ENCODE peak calls at places on chromosomes 12 and 14, in eight cellular contexts. One of them, this sample, is unnamed.

GRCh38 chr12:108594-108993 is 42.0 kb downstream of the IQSEC3 start:
- DNase-seq in activated naive CD4-positive, alpha-beta T cell treated with Interleukin-2 at 50 U/mL for 16 hours: no peak
- DNase-seq in stimulated activated naive CD4-positive, alpha-beta T cell: no peak
- DNase-seq in AG10803: no peak
- DNase-seq in GM23248: no peak
- DNase-seq in T-helper 1 cell: no peak
- DNase-seq in stimulated activated CD8-positive, alpha-beta memory T cell treated with anti-CD3 and anti-CD28 coated beads, Interleukin-15, amount 100 ng/mL, for 1 hour: no peak
- DNase-seq in osteocyte: no peak
- DNase-seq in this sample: no peak

GRCh38 chr12:3158851-3159465 is 81.8 kb downstream of the TSPAN9 start:
- DNase-seq in activated naive CD4-positive, alpha-beta T cell treated with Interleukin-2 at 50 U/mL for 16 hours: no peak
- DNase-seq in stimulated activated naive CD4-positive, alpha-beta T cell: no peak
- DNase-seq in AG10803: peak
- DNase-seq in GM23248: peak
- DNase-seq in T-helper 1 cell: no peak
- DNase-seq in stimulated activated CD8-positive, alpha-beta memory T cell treated with anti-CD3 and anti-CD28 coated beads, Interleukin-15, amount 100 ng/mL, for 1 hour: no peak
- DNase-seq in osteocyte: no peak
- DNase-seq in this sample: no peak

GRCh38 chr12:128932521-128932920 is 79.2 kb downstream of the GLT1D1 start:
- DNase-seq in activated naive CD4-positive, alpha-beta T cell treated with Interleukin-2 at 50 U/mL for 16 hours: no peak
- DNase-seq in stimulated activated naive CD4-positive, alpha-beta T cell: no peak
- DNase-seq in AG10803: no peak
- DNase-seq in GM23248: no peak
- DNase-seq in T-helper 1 cell: no peak
- DNase-seq in stimulated activated CD8-positive, alpha-beta memory T cell treated with anti-CD3 and anti-CD28 coated beads, Interleukin-15, amount 100 ng/mL, for 1 hour: no peak
- DNase-seq in osteocyte: no peak
- DNase-seq in this sample: no peak

GRCh38 chr12:115303751-115304309 is 619.9 kb upstream of the TBX3 start:
- DNase-seq in activated naive CD4-positive, alpha-beta T cell treated with Interleukin-2 at 50 U/mL for 16 hours: no peak
- DNase-seq in stimulated activated naive CD4-positive, alpha-beta T cell: no peak
- DNase-seq in AG10803: no peak
- DNase-seq in GM23248: no peak
- DNase-seq in T-helper 1 cell: no peak
- DNase-seq in stimulated activated CD8-positive, alpha-beta memory T cell treated with anti-CD3 and anti-CD28 coated beads, Interleukin-15, amount 100 ng/mL, for 1 hour: no peak
- DNase-seq in osteocyte: no peak
- DNase-seq in this sample: no peak

GRCh38 chr12:129363041-129363440 is 509.8 kb downstream of the GLT1D1 start:
- DNase-seq in activated naive CD4-positive, alpha-beta T cell treated with Interleukin-2 at 50 U/mL for 16 hours: no peak
- DNase-seq in stimulated activated naive CD4-positive, alpha-beta T cell: no peak
- DNase-seq in AG10803: no peak
- DNase-seq in GM23248: no peak
- DNase-seq in T-helper 1 cell: no peak
- DNase-seq in stimulated activated CD8-positive, alpha-beta memory T cell treated with anti-CD3 and anti-CD28 coated beads, Interleukin-15, amount 100 ng/mL, for 1 hour: no peak
- DNase-seq in osteocyte: no peak
- DNase-seq in this sample: no peak

GRCh38 chr14:92897922-92898599 is 24.9 kb upstream of the CHGA start:
- DNase-seq in activated naive CD4-positive, alpha-beta T cell treated with Interleukin-2 at 50 U/mL for 16 hours: peak
- DNase-seq in stimulated activated naive CD4-positive, alpha-beta T cell: no peak
- DNase-seq in AG10803: no peak
- DNase-seq in GM23248: peak
- DNase-seq in T-helper 1 cell: no peak
- DNase-seq in stimulated activated CD8-positive, alpha-beta memory T cell treated with anti-CD3 and anti-CD28 coated beads, Interleukin-15, amount 100 ng/mL, for 1 hour: no peak
- DNase-seq in osteocyte: no peak
- DNase-seq in this sample: no peak

GRCh38 chr12:88448337-88448944 is 131.8 kb downstream of the KITLG start:
- DNase-seq in activated naive CD4-positive, alpha-beta T cell treated with Interleukin-2 at 50 U/mL for 16 hours: no peak
- DNase-seq in stimulated activated naive CD4-positive, alpha-beta T cell: no peak
- DNase-seq in AG10803: no peak
- DNase-seq in GM23248: no peak
- DNase-seq in T-helper 1 cell: no peak
- DNase-seq in stimulated activated CD8-positive, alpha-beta memory T cell treated with anti-CD3 and anti-CD28 coated beads, Interleukin-15, amount 100 ng/mL, for 1 hour: no peak
- DNase-seq in osteocyte: no peak
- DNase-seq in this sample: no peak

GRCh38 chr12:33245459-33245858 is 194.2 kb downstream of the SYT10 start:
- DNase-seq in activated naive CD4-positive, alpha-beta T cell treated with Interleukin-2 at 50 U/mL for 16 hours: no peak
- DNase-seq in stimulated activated naive CD4-positive, alpha-beta T cell: no peak
- DNase-seq in AG10803: no peak
- DNase-seq in GM23248: no peak
- DNase-seq in T-helper 1 cell: no peak
- DNase-seq in stimulated activated CD8-positive, alpha-beta memory T cell treated with anti-CD3 and anti-CD28 coated beads, Interleukin-15, amount 100 ng/mL, for 1 hour: no peak
- DNase-seq in osteocyte: no peak
- DNase-seq in this sample: no peak

GRCh38 chr12:131211279-131211938 is 257.7 kb downstream of the ADGRD1 start:
- DNase-seq in activated naive CD4-positive, alpha-beta T cell treated with Interleukin-2 at 50 U/mL for 16 hours: no peak
- DNase-seq in stimulated activated naive CD4-positive, alpha-beta T cell: no peak
- DNase-seq in AG10803: no peak
- DNase-seq in GM23248: no peak
- DNase-seq in T-helper 1 cell: no peak
- DNase-seq in stimulated activated CD8-positive, alpha-beta memory T cell treated with anti-CD3 and anti-CD28 coated beads, Interleukin-15, amount 100 ng/mL, for 1 hour: no peak
- DNase-seq in osteocyte: no peak
- DNase-seq in this sample: no peak

GRCh38 chr14:71117839-71118743 is 210.8 kb downstream of the PCNX1 start:
- DNase-seq in activated naive CD4-positive, alpha-beta T cell treated with Interleukin-2 at 50 U/mL for 16 hours: no peak
- DNase-seq in stimulated activated naive CD4-positive, alpha-beta T cell: no peak
- DNase-seq in AG10803: peak
- DNase-seq in GM23248: peak
- DNase-seq in T-helper 1 cell: no peak
- DNase-seq in stimulated activated CD8-positive, alpha-beta memory T cell treated with anti-CD3 and anti-CD28 coated beads, Interleukin-15, amount 100 ng/mL, for 1 hour: no peak
- DNase-seq in osteocyte: no peak
- DNase-seq in this sample: no peak

GRCh38 chr12:80877706-80878384 is 59.9 kb downstream of the LIN7A start:
- DNase-seq in activated naive CD4-positive, alpha-beta T cell treated with Interleukin-2 at 50 U/mL for 16 hours: no peak
- DNase-seq in stimulated activated naive CD4-positive, alpha-beta T cell: no peak
- DNase-seq in AG10803: no peak
- DNase-seq in GM23248: peak
- DNase-seq in T-helper 1 cell: no peak
- DNase-seq in stimulated activated CD8-positive, alpha-beta memory T cell treated with anti-CD3 and anti-CD28 coated beads, Interleukin-15, amount 100 ng/mL, for 1 hour: no peak
- DNase-seq in osteocyte: no peak
- DNase-seq in this sample: no peak

GRCh38 chr12:45587877-45588530 is 141.5 kb upstream of the ARID2 start:
- DNase-seq in activated naive CD4-positive, alpha-beta T cell treated with Interleukin-2 at 50 U/mL for 16 hours: no peak
- DNase-seq in stimulated activated naive CD4-positive, alpha-beta T cell: no peak
- DNase-seq in AG10803: no peak
- DNase-seq in GM23248: no peak
- DNase-seq in T-helper 1 cell: no peak
- DNase-seq in stimulated activated CD8-positive, alpha-beta memory T cell treated with anti-CD3 and anti-CD28 coated beads, Interleukin-15, amount 100 ng/mL, for 1 hour: no peak
- DNase-seq in osteocyte: no peak
- DNase-seq in this sample: no peak

GRCh38 chr12:123939716-123940626 is 32.7 kb downstream of the CCDC92 start:
- DNase-seq in activated naive CD4-positive, alpha-beta T cell treated with Interleukin-2 at 50 U/mL for 16 hours: no peak
- DNase-seq in stimulated activated naive CD4-positive, alpha-beta T cell: no peak
- DNase-seq in AG10803: no peak
- DNase-seq in GM23248: no peak
- DNase-seq in T-helper 1 cell: no peak
- DNase-seq in stimulated activated CD8-positive, alpha-beta memory T cell treated with anti-CD3 and anti-CD28 coated beads, Interleukin-15, amount 100 ng/mL, for 1 hour: no peak
- DNase-seq in osteocyte: no peak
- DNase-seq in this sample: no peak

GRCh38 chr12:85310456-85311076 is 30.5 kb downstream of the ALX1 start:
- DNase-seq in activated naive CD4-positive, alpha-beta T cell treated with Interleukin-2 at 50 U/mL for 16 hours: no peak
- DNase-seq in stimulated activated naive CD4-positive, alpha-beta T cell: no peak
- DNase-seq in AG10803: peak
- DNase-seq in GM23248: peak
- DNase-seq in T-helper 1 cell: no peak
- DNase-seq in stimulated activated CD8-positive, alpha-beta memory T cell treated with anti-CD3 and anti-CD28 coated beads, Interleukin-15, amount 100 ng/mL, for 1 hour: no peak
- DNase-seq in osteocyte: no peak
- DNase-seq in this sample: no peak

GRCh38 chr12:52836042-52836466 is 1.9 kb upstream of the KRT79 start:
- DNase-seq in activated naive CD4-positive, alpha-beta T cell treated with Interleukin-2 at 50 U/mL for 16 hours: peak
- DNase-seq in stimulated activated naive CD4-positive, alpha-beta T cell: no peak
- DNase-seq in AG10803: peak
- DNase-seq in GM23248: peak
- DNase-seq in T-helper 1 cell: no peak
- DNase-seq in stimulated activated CD8-positive, alpha-beta memory T cell treated with anti-CD3 and anti-CD28 coated beads, Interleukin-15, amount 100 ng/mL, for 1 hour: peak
- DNase-seq in osteocyte: no peak
- DNase-seq in this sample: peak

GRCh38 chr12:3995276-3995675 is 122.1 kb upstream of the PARP11 start:
- DNase-seq in activated naive CD4-positive, alpha-beta T cell treated with Interleukin-2 at 50 U/mL for 16 hours: no peak
- DNase-seq in stimulated activated naive CD4-positive, alpha-beta T cell: no peak
- DNase-seq in AG10803: no peak
- DNase-seq in GM23248: no peak
- DNase-seq in T-helper 1 cell: no peak
- DNase-seq in stimulated activated CD8-positive, alpha-beta memory T cell treated with anti-CD3 and anti-CD28 coated beads, Interleukin-15, amount 100 ng/mL, for 1 hour: no peak
- DNase-seq in osteocyte: no peak
- DNase-seq in this sample: no peak

GRCh38 chr14:28783593-28784143 is 17.1 kb downstream of the FOXG1 start:
- DNase-seq in activated naive CD4-positive, alpha-beta T cell treated with Interleukin-2 at 50 U/mL for 16 hours: no peak
- DNase-seq in stimulated activated naive CD4-positive, alpha-beta T cell: no peak
- DNase-seq in AG10803: no peak
- DNase-seq in GM23248: no peak
- DNase-seq in T-helper 1 cell: no peak
- DNase-seq in stimulated activated CD8-positive, alpha-beta memory T cell treated with anti-CD3 and anti-CD28 coated beads, Interleukin-15, amount 100 ng/mL, for 1 hour: no peak
- DNase-seq in osteocyte: no peak
- DNase-seq in this sample: no peak

GRCh38 chr14:54599932-54600331 is 33.0 kb downstream of the SAMD4A start:
- DNase-seq in activated naive CD4-positive, alpha-beta T cell treated with Interleukin-2 at 50 U/mL for 16 hours: no peak
- DNase-seq in stimulated activated naive CD4-positive, alpha-beta T cell: no peak
- DNase-seq in AG10803: no peak
- DNase-seq in GM23248: peak
- DNase-seq in T-helper 1 cell: no peak
- DNase-seq in stimulated activated CD8-positive, alpha-beta memory T cell treated with anti-CD3 and anti-CD28 coated beads, Interleukin-15, amount 100 ng/mL, for 1 hour: no peak
- DNase-seq in osteocyte: no peak
- DNase-seq in this sample: no peak

GRCh38 chr14:91246051-91246852 is 1.7 kb upstream of the GPR68 start:
- DNase-seq in activated naive CD4-positive, alpha-beta T cell treated with Interleukin-2 at 50 U/mL for 16 hours: peak
- DNase-seq in stimulated activated naive CD4-positive, alpha-beta T cell: peak
- DNase-seq in AG10803: no peak
- DNase-seq in GM23248: no peak
- DNase-seq in T-helper 1 cell: peak
- DNase-seq in stimulated activated CD8-positive, alpha-beta memory T cell treated with anti-CD3 and anti-CD28 coated beads, Interleukin-15, amount 100 ng/mL, for 1 hour: no peak
- DNase-seq in osteocyte: no peak
- DNase-seq in this sample: no peak

GRCh38 chr12:77584860-77585259 is 245.8 kb upstream of the NAV3 start:
- DNase-seq in activated naive CD4-positive, alpha-beta T cell treated with Interleukin-2 at 50 U/mL for 16 hours: no peak
- DNase-seq in stimulated activated naive CD4-positive, alpha-beta T cell: no peak
- DNase-seq in AG10803: no peak
- DNase-seq in GM23248: no peak
- DNase-seq in T-helper 1 cell: no peak
- DNase-seq in stimulated activated CD8-positive, alpha-beta memory T cell treated with anti-CD3 and anti-CD28 coated beads, Interleukin-15, amount 100 ng/mL, for 1 hour: no peak
- DNase-seq in osteocyte: no peak
- DNase-seq in this sample: no peak

GRCh38 chr12:118436002-118436724 is 59.8 kb downstream of the SUDS3 start:
- DNase-seq in activated naive CD4-positive, alpha-beta T cell treated with Interleukin-2 at 50 U/mL for 16 hours: no peak
- DNase-seq in stimulated activated naive CD4-positive, alpha-beta T cell: no peak
- DNase-seq in AG10803: no peak
- DNase-seq in GM23248: peak
- DNase-seq in T-helper 1 cell: no peak
- DNase-seq in stimulated activated CD8-positive, alpha-beta memory T cell treated with anti-CD3 and anti-CD28 coated beads, Interleukin-15, amount 100 ng/mL, for 1 hour: no peak
- DNase-seq in osteocyte: no peak
- DNase-seq in this sample: no peak

GRCh38 chr12:129186952-129187351 is 333.7 kb downstream of the GLT1D1 start:
- DNase-seq in activated naive CD4-positive, alpha-beta T cell treated with Interleukin-2 at 50 U/mL for 16 hours: no peak
- DNase-seq in stimulated activated naive CD4-positive, alpha-beta T cell: no peak
- DNase-seq in AG10803: no peak
- DNase-seq in GM23248: no peak
- DNase-seq in T-helper 1 cell: no peak
- DNase-seq in stimulated activated CD8-positive, alpha-beta memory T cell treated with anti-CD3 and anti-CD28 coated beads, Interleukin-15, amount 100 ng/mL, for 1 hour: no peak
- DNase-seq in osteocyte: no peak
- DNase-seq in this sample: no peak

GRCh38 chr14:31208546-31209424 is 1.2 kb upstream of the HECTD1 start:
- DNase-seq in activated naive CD4-positive, alpha-beta T cell treated with Interleukin-2 at 50 U/mL for 16 hours: no peak
- DNase-seq in stimulated activated naive CD4-positive, alpha-beta T cell: no peak
- DNase-seq in AG10803: no peak
- DNase-seq in GM23248: no peak
- DNase-seq in T-helper 1 cell: no peak
- DNase-seq in stimulated activated CD8-positive, alpha-beta memory T cell treated with anti-CD3 and anti-CD28 coated beads, Interleukin-15, amount 100 ng/mL, for 1 hour: no peak
- DNase-seq in osteocyte: no peak
- DNase-seq in this sample: no peak

GRCh38 chr12:110853856-110854255 is 7.1 kb downstream of the CCDC63 start:
- DNase-seq in activated naive CD4-positive, alpha-beta T cell treated with Interleukin-2 at 50 U/mL for 16 hours: no peak
- DNase-seq in stimulated activated naive CD4-positive, alpha-beta T cell: no peak
- DNase-seq in AG10803: peak
- DNase-seq in GM23248: no peak
- DNase-seq in T-helper 1 cell: no peak
- DNase-seq in stimulated activated CD8-positive, alpha-beta memory T cell treated with anti-CD3 and anti-CD28 coated beads, Interleukin-15, amount 100 ng/mL, for 1 hour: no peak
- DNase-seq in osteocyte: no peak
- DNase-seq in this sample: no peak

GRCh38 chr12:123305160-123305559 is 33.5 kb upstream of the CDK2AP1 start:
- DNase-seq in activated naive CD4-positive, alpha-beta T cell treated with Interleukin-2 at 50 U/mL for 16 hours: no peak
- DNase-seq in stimulated activated naive CD4-positive, alpha-beta T cell: no peak
- DNase-seq in AG10803: no peak
- DNase-seq in GM23248: no peak
- DNase-seq in T-helper 1 cell: no peak
- DNase-seq in stimulated activated CD8-positive, alpha-beta memory T cell treated with anti-CD3 and anti-CD28 coated beads, Interleukin-15, amount 100 ng/mL, for 1 hour: no peak
- DNase-seq in osteocyte: no peak
- DNase-seq in this sample: no peak

GRCh38 chr12:122732611-122733010 is 2.0 kb upstream of the HCAR1 start:
- DNase-seq in activated naive CD4-positive, alpha-beta T cell treated with Interleukin-2 at 50 U/mL for 16 hours: no peak
- DNase-seq in stimulated activated naive CD4-positive, alpha-beta T cell: no peak
- DNase-seq in AG10803: no peak
- DNase-seq in GM23248: no peak
- DNase-seq in T-helper 1 cell: no peak
- DNase-seq in stimulated activated CD8-positive, alpha-beta memory T cell treated with anti-CD3 and anti-CD28 coated beads, Interleukin-15, amount 100 ng/mL, for 1 hour: no peak
- DNase-seq in osteocyte: no peak
- DNase-seq in this sample: no peak

GRCh38 chr14:105088812-105089745 is 23.8 kb upstream of the GPR132 start:
- DNase-seq in activated naive CD4-positive, alpha-beta T cell treated with Interleukin-2 at 50 U/mL for 16 hours: no peak
- DNase-seq in stimulated activated naive CD4-positive, alpha-beta T cell: no peak
- DNase-seq in AG10803: no peak
- DNase-seq in GM23248: peak
- DNase-seq in T-helper 1 cell: no peak
- DNase-seq in stimulated activated CD8-positive, alpha-beta memory T cell treated with anti-CD3 and anti-CD28 coated beads, Interleukin-15, amount 100 ng/mL, for 1 hour: no peak
- DNase-seq in osteocyte: no peak
- DNase-seq in this sample: no peak

GRCh38 chr14:21672116-21672515 is 1.5 kb downstream of the OR4E1 start:
- DNase-seq in activated naive CD4-positive, alpha-beta T cell treated with Interleukin-2 at 50 U/mL for 16 hours: no peak
- DNase-seq in stimulated activated naive CD4-positive, alpha-beta T cell: no peak
- DNase-seq in AG10803: no peak
- DNase-seq in GM23248: no peak
- DNase-seq in T-helper 1 cell: no peak
- DNase-seq in stimulated activated CD8-positive, alpha-beta memory T cell treated with anti-CD3 and anti-CD28 coated beads, Interleukin-15, amount 100 ng/mL, for 1 hour: no peak
- DNase-seq in osteocyte: no peak
- DNase-seq in this sample: no peak

GRCh38 chr12:105089817-105090216 is 5.6 kb upstream of the ALDH1L2 start:
- DNase-seq in activated naive CD4-positive, alpha-beta T cell treated with Interleukin-2 at 50 U/mL for 16 hours: no peak
- DNase-seq in stimulated activated naive CD4-positive, alpha-beta T cell: no peak
- DNase-seq in AG10803: no peak
- DNase-seq in GM23248: no peak
- DNase-seq in T-helper 1 cell: no peak
- DNase-seq in stimulated activated CD8-positive, alpha-beta memory T cell treated with anti-CD3 and anti-CD28 coated beads, Interleukin-15, amount 100 ng/mL, for 1 hour: no peak
- DNase-seq in osteocyte: no peak
- DNase-seq in this sample: no peak

GRCh38 chr12:71636704-71637115 is 26.9 kb downstream of the ZFC3H1 start:
- DNase-seq in activated naive CD4-positive, alpha-beta T cell treated with Interleukin-2 at 50 U/mL for 16 hours: no peak
- DNase-seq in stimulated activated naive CD4-positive, alpha-beta T cell: peak
- DNase-seq in AG10803: peak
- DNase-seq in GM23248: peak
- DNase-seq in T-helper 1 cell: no peak
- DNase-seq in stimulated activated CD8-positive, alpha-beta memory T cell treated with anti-CD3 and anti-CD28 coated beads, Interleukin-15, amount 100 ng/mL, for 1 hour: no peak
- DNase-seq in osteocyte: no peak
- DNase-seq in this sample: peak

GRCh38 chr12:29157486-29157946 is 8.4 kb downstream of the FAR2 start:
- DNase-seq in activated naive CD4-positive, alpha-beta T cell treated with Interleukin-2 at 50 U/mL for 16 hours: no peak
- DNase-seq in stimulated activated naive CD4-positive, alpha-beta T cell: no peak
- DNase-seq in AG10803: peak
- DNase-seq in GM23248: peak
- DNase-seq in T-helper 1 cell: no peak
- DNase-seq in stimulated activated CD8-positive, alpha-beta memory T cell treated with anti-CD3 and anti-CD28 coated beads, Interleukin-15, amount 100 ng/mL, for 1 hour: no peak
- DNase-seq in osteocyte: no peak
- DNase-seq in this sample: no peak

GRCh38 chr12:120119395-120119973 is 2.9 kb upstream of the RAB35 start:
- DNase-seq in activated naive CD4-positive, alpha-beta T cell treated with Interleukin-2 at 50 U/mL for 16 hours: peak
- DNase-seq in stimulated activated naive CD4-positive, alpha-beta T cell: no peak
- DNase-seq in AG10803: peak
- DNase-seq in GM23248: peak
- DNase-seq in T-helper 1 cell: no peak
- DNase-seq in stimulated activated CD8-positive, alpha-beta memory T cell treated with anti-CD3 and anti-CD28 coated beads, Interleukin-15, amount 100 ng/mL, for 1 hour: no peak
- DNase-seq in osteocyte: no peak
- DNase-seq in this sample: no peak

GRCh38 chr12:87439990-87440827 is 589.0 kb downstream of the C12orf50 start:
- DNase-seq in activated naive CD4-positive, alpha-beta T cell treated with Interleukin-2 at 50 U/mL for 16 hours: no peak
- DNase-seq in stimulated activated naive CD4-positive, alpha-beta T cell: no peak
- DNase-seq in AG10803: peak
- DNase-seq in GM23248: peak
- DNase-seq in T-helper 1 cell: no peak
- DNase-seq in stimulated activated CD8-positive, alpha-beta memory T cell treated with anti-CD3 and anti-CD28 coated beads, Interleukin-15, amount 100 ng/mL, for 1 hour: no peak
- DNase-seq in osteocyte: no peak
- DNase-seq in this sample: no peak

This sample was measured in GDM1.